ENCODE peak calls at places on chromosomes 2 and 18, in four cellular contexts. U is HepG2, N is H1, M is GM12878. K is an unnamed sample. For H3K4me1, the result is how much of the 10 kb centered on the place peaks cover.

GRCh38 chr2:169260846-169261245 is 101.5 kb downstream of the LRP2 start:
- DNase-seq in U (no peak), N (no peak), M (no peak), K (no peak)

GRCh38 chr2:241925277-241925676 is 55.7 kb downstream of the RTP5 start:
- DNase-seq in U (no peak), N (no peak), M (no peak), K (no peak)

GRCh38 chr2:168773719-168774521 is 28.5 kb upstream of the NOSTRIN start:
- DNase-seq in U (peak), N (no peak), M (no peak), K (peak)

GRCh38 chr2:8171608-8172007 is 510.2 kb upstream of the ID2 start:
- DNase-seq in U (no peak), N (no peak), M (no peak), K (no peak)

GRCh38 chr2:82511894-82512293 is 1947.2 kb downstream of the SUCLG1 start:
- DNase-seq in U (no peak), N (no peak), M (no peak), K (no peak)

GRCh38 chr2:219433666-219434467 is 776 bp upstream of the SPEG start:
- DNase-seq in U (peak), N (peak), M (no peak), K (peak)

GRCh38 chr2:216189410-216189809 is 80.3 kb downstream of the XRCC5 start:
- DNase-seq in U (no peak), N (no peak), M (no peak), K (no peak)

GRCh38 chr2:56185582-56186046 is 1.8 kb downstream of the CCDC85A start:
- DNase-seq in U (no peak), N (no peak), M (no peak), K (no peak)

GRCh38 chr18:43664487-43665008 is 387.3 kb upstream of the SYT4 start:
- DNase-seq in U (no peak), N (no peak), M (no peak), K (no peak)

GRCh38 chr2:130336877-130337734 is 5.6 kb upstream of the IMP4 start:
- DNase-seq in U (peak), N (peak), M (peak), K (peak)

GRCh38 chr2:119826370-119826961 is 66.7 kb downstream of the PTPN4 start:
- DNase-seq in U (peak), N (no peak), M (no peak), K (peak)

GRCh38 chr2:161961046-161961445 is 113.0 kb downstream of the DPP4 start:
- DNase-seq in U (no peak), N (no peak), M (no peak), K (no peak)

GRCh38 chr18:23883277-23883790 is 131.2 kb upstream of the TTC39C start:
- DNase-seq in U (peak), N (no peak), M (no peak), K (no peak)

GRCh38 chr2:239400000-239400831 is 604 bp downstream of the HDAC4 start:
- DNase-seq in U (peak), N (no peak), M (no peak), K (no peak)

GRCh38 chr2:188346059-188346458 is 54.4 kb downstream of the GULP1 start:
- DNase-seq in U (no peak), N (no peak), M (no peak), K (no peak)

GRCh38 chr2:216879727-216880508 is 20.1 kb upstream of the TNP1 start:
- DNase-seq in U (no peak), N (no peak), M (no peak), K (no peak)

GRCh38 chr2:46591562-46591961 is 112.2 kb downstream of the TMEM247 start:
- DNase-seq in U (no peak), N (no peak), M (no peak), K (no peak)

GRCh38 chr2:3487931-3488554 is 31.3 kb downstream of the ADI1 start:
- DNase-seq in U (no peak), N (no peak), M (no peak), K (no peak)

DNA sequence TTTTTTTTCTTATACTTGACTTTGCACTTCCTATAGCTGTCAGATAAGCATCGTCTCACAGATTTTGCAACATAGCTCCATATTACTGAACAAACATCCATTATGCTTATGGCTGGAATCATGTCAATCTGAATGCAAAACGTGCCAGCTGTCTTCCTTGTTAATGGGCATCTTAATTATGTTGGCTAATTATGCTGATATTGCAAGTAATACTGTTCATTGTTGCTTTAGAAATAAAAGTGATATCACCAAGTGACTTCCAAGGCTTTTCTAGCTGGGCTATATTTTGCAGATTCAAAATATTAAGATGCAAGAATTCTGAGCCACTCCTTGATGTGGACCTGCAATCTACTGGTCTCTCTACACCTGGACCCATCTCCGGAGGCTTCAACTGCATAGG is 176.8 kb downstream of the ARL4C start:
- DNase-seq in U (no peak), N (no peak), M (no peak), K (no peak)
- H3K4me1 ChIP-seq in U (under half), N (under half), M (under half), K (under half)

GRCh38 chr2:128277961-128278681 is 40.5 kb downstream of the HS6ST1 start:
- DNase-seq in U (no peak), N (no peak), M (no peak), K (no peak)
- TF ChIP-seq YY1 in U (no peak), N (no peak), M (no peak), K (no peak)

GRCh38 chr18:58894937-58895336 is 30.3 kb downstream of the ZNF532 start:
- DNase-seq in U (no peak), N (no peak), M (no peak), K (no peak)

GRCh38 chr18:58895385-58895784 is 30.7 kb downstream of the ZNF532 start:
- DNase-seq in U (no peak), N (no peak), M (no peak), K (no peak)

GRCh38 chr18:58893388-58894099 is 28.9 kb downstream of the ZNF532 start:
- DNase-seq in U (no peak), N (no peak), M (no peak), K (no peak)

GRCh38 chr18:58892536-58892935 is 27.9 kb downstream of the ZNF532 start:
- DNase-seq in U (no peak), N (no peak), M (no peak), K (no peak)

GRCh38 chr18:58891753-58892152 is 27.1 kb downstream of the ZNF532 start:
- DNase-seq in U (no peak), N (no peak), M (no peak), K (no peak)
- TF ChIP-seq SUZ12 in U (no peak), N (no peak), M (no peak), K (no peak)

GRCh38 chr2:54591551-54591950 is 131.9 kb upstream of the EML6 start:
- DNase-seq in U (no peak), N (no peak), M (no peak), K (no peak)

GRCh38 chr2:54589038-54589339 is 132.9 kb downstream of the SPTBN1 start:
- DNase-seq in U (no peak), N (no peak), M (no peak), K (no peak)

GRCh38 chr2:54588244-54588899 is 132.2 kb downstream of the SPTBN1 start:
- DNase-seq in U (no peak), N (no peak), M (no peak), K (no peak)

GRCh38 chr2:54590216-54590961 is 133.1 kb upstream of the EML6 start:
- DNase-seq in U (no peak), N (no peak), M (no peak), K (no peak)

DNA sequence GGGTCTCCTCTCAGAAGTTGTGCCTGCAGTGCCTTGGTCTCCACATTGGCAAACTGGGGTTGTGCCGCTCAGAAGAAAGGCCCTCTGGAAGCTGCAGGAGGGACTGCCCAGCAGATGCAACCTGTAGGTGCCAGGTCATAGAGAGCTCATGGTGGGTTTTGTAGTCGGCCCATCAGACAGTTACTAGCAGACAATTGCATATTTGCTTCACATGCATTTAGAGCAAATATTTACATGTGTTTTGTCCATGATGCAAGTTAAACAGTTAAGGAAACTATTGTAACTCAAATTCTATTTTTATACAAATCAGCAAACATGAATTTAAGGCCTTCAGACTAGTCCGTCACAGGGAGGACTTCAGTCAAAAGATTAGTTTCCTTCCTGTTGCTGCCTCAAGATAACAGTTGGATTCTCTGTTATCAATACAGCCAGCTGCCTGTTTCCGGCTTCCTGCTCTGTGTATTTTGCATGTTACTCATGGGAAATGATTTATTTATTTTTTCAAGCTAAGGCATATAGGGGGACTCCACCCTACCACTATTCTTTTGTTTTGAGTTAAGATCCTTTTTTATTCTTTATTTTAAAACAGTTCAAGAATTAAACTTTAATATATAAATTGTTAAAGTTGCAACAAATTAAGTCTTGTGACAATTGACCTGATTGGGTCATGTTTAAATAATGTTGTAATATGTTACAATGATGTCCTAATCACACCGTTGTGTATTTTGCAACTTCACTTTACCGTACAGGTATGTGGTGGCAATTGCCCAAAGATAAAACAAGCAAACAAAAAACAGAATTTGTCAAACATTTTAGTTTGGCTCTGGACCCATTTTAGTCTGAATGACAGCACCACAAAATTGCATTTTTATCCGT is 133.5 kb downstream of the SPTBN1 start:
- DNase-seq in U (peak), N (no peak), M (no peak), K (no peak)
- H3K4me1 ChIP-seq in U (half or more), N (under half), M (half or more), K (under half)

GRCh38 chr2:201709049-201709448 is 10.6 kb upstream of the MPP4 start:
- DNase-seq in U (no peak), N (no peak), M (no peak), K (no peak)
- TF ChIP-seq YY1 in U (no peak), N (no peak), M (no peak), K (no peak)

DNA sequence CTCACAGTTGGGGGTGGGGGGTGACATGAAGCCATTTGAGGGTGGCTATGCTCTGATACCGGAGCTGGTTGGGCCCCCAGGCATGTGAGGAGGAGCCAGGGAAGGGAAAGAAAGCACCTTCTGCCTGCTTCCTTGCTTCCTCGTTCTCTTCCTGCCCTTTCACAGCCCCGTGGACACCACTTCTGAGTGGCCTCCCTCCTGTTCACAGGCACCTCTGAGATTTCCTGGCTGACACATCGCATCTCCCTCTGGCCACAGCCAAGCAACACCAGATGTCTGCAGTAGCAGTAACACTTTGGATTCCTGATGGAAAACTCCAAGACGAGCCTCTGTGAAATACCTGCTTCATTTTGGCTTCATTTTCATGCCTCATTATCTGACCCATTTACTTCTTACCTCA is 64.7 kb upstream of the ST3GAL5 start:
- DNase-seq in U (no peak), N (no peak), M (no peak), K (no peak)
- TF ChIP-seq SUZ12 in U (no peak), N (no peak), M (no peak), K (no peak)

GRCh38 chr2:392181-392920 is 104.5 kb upstream of the ALKAL2 start:
- DNase-seq in U (no peak), N (no peak), M (no peak), K (no peak)
- H3K4me1 ChIP-seq in U (under half), N (under half), M (under half), K (under half)

K was measured in NT2/D1.